ENCODE peak calls at places on chromosomes 7 and 10, in seven cellular contexts. V, M, B, J, I, F and E are unnamed samples.

GRCh38 chr10:44468965-44469364 is 84.1 kb upstream of the CXCL12 start:
- DNase-seq in B (no peak), F (no peak), I (no peak), M (no peak), V (no peak), J (no peak), E (no peak)

GRCh38 chr7:156005202-156005821 is 193.0 kb upstream of the SHH start:
- DNase-seq in V (no peak), F (no peak), I (no peak), M (no peak), B (no peak), J (no peak), E (no peak)

GRCh38 chr7:77811895-77812685 is 13.5 kb downstream of the PHTF2 start:
- DNase-seq in M (no peak), V (no peak), F (peak; percentile 53), J (peak; percentile 36), I (no peak), B (no peak), E (peak; percentile 82)

GRCh38 chr7:28958235-28958945 is at the start of gene TRIL:
- DNase-seq in V (peak; percentile 85), J (no peak), M (peak; percentile 69), F (no peak), I (peak; percentile 79), B (peak; percentile 89), E (no peak)

GRCh38 chr10:7767209-7767608 is 20.6 kb downstream of the KIN start:
- DNase-seq in F (no peak), I (no peak), M (no peak), B (no peak), J (no peak), V (no peak), E (peak; percentile 18)

GRCh38 chr7:114554781-114555537 is 140.3 kb downstream of the FOXP2 start:
- DNase-seq in I (no peak), J (no peak), V (no peak), M (no peak), B (no peak), F (peak; percentile 38), E (peak; percentile 53)

GRCh38 chr7:107049480-107049879 is 5.0 kb downstream of the PRKAR2B start:
- DNase-seq in I (no peak), B (no peak), J (no peak), V (no peak), F (no peak), M (no peak), E (no peak)

GRCh38 chr7:120337308-120337907 is 64.4 kb downstream of the KCND2 start:
- DNase-seq in F (peak; percentile 25), I (peak; percentile 34), M (peak; percentile 35), V (no peak), J (peak; percentile 5), B (no peak), E (peak; percentile 22)

GRCh38 chr10:121058082-121058481 is 206.9 kb downstream of the WDR11 start:
- DNase-seq in B (no peak), I (no peak), V (no peak), F (no peak), M (no peak), J (no peak), E (no peak)

GRCh38 chr7:90988996-90989765 is 275.1 kb upstream of the FZD1 start:
- DNase-seq in F (no peak), B (no peak), I (no peak), J (no peak), M (no peak), V (no peak), E (no peak)

GRCh38 chr10:79046991-79047874 is 21.5 kb upstream of the ZMIZ1 start:
- DNase-seq in J (no peak), F (no peak), B (peak; percentile 20), M (peak; percentile 44), I (no peak), V (peak; percentile 9), E (no peak)

GRCh38 chr7:4830176-4830575 is 31.7 kb downstream of the PAPOLB start:
- DNase-seq in F (peak; percentile 44), V (no peak), B (peak; percentile 68), I (peak; percentile 87), J (peak; percentile 78), M (peak; percentile 90), E (peak; percentile 9)

GRCh38 chr7:20783716-20784310 is 2.9 kb downstream of the SP8 start:
- DNase-seq in M (peak; percentile 63), F (peak; percentile 48), B (no peak), I (peak; percentile 66), V (no peak), J (no peak), E (no peak)

GRCh38 chr10:44878704-44879530 is 32.2 kb upstream of the TMEM72 start:
- DNase-seq in M (peak; percentile 91), I (peak; percentile 95), J (peak; percentile 49), V (peak; percentile 87), F (peak; percentile 28), B (peak; percentile 88), E (peak; percentile 67)

GRCh38 chr10:114258274-114258840 is 19.3 kb downstream of the VWA2 start:
- DNase-seq in V (no peak), F (no peak), M (no peak), I (peak; percentile 25), J (no peak), B (no peak), E (no peak)

GRCh38 chr10:21496285-21497176 is 29.0 kb downstream of the SKIDA1 start:
- DNase-seq in J (peak; percentile 54), M (peak; percentile 77), V (peak; percentile 48), B (peak; percentile 46), F (peak; percentile 44), I (peak; percentile 78), E (peak; percentile 18)

GRCh38 chr7:113307147-113307546 is 188.8 kb upstream of the SMIM30 start:
- DNase-seq in J (no peak), B (no peak), I (no peak), M (no peak), V (no peak), F (no peak), E (peak; percentile 5)

GRCh38 chr10:3426190-3426845 is 253.7 kb upstream of the PITRM1 start:
- DNase-seq in F (peak; percentile 75), M (no peak), V (no peak), B (no peak), J (peak; percentile 2), I (peak; percentile 33), E (peak; percentile 65)

GRCh38 chr7:8436965-8437364 is 3.6 kb downstream of the NXPH1 start:
- DNase-seq in B (no peak), I (peak; percentile 72), J (peak; percentile 23), M (peak; percentile 67), V (no peak), F (peak; percentile 69), E (peak; percentile 25)

GRCh38 chr10:124732931-124733536 is 11.1 kb downstream of the FAM53B start:
- DNase-seq in B (peak; percentile 68), F (no peak), I (peak; percentile 42), J (no peak), V (peak; percentile 78), M (peak; percentile 52), E (peak; percentile 72)

GRCh38 chr7:26376208-26376917 is 84.7 kb downstream of the SNX10 start:
- DNase-seq in J (peak; percentile 23), M (peak; percentile 75), V (peak; percentile 28), B (peak; percentile 16), I (peak; percentile 63), F (no peak), E (no peak)
- H3K4me3 ChIP-seq in J (peak overlapping the region; percentile 74), M (peak overlapping the region; percentile 64), V (peak overlapping the region; percentile 55), B (peak overlapping the region; percentile 55), I (peak overlapping the region; percentile 51), F (no peak overlapping the region), E (peak overlapping the region; percentile 38)

DNA sequence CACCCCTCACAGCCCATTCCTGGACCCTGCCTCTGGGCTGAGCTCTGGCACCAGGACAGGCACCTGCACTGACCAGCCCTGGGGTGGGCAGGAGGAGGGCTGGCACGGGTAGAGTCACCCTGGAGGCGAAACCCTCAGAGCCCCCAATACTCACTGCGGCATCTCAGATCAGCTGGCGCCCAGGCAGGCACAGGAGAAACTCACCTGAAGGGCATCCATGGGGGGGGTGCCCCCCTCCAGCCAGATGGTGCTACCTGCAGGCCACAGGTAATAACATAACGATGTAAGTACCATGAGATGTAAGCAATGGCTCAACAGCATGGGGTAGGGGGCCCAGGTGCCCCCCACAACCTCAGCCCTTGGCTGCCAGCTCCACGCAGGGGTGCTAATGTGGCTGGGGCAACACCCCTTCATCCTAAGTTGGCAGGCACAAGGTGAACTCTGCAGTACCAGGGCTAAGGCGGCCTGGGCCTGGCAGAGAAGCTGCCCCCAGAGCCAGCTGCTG is 12.1 kb upstream of the PYROXD2 start:
- DNase-seq in V (no peak), J (no peak), B (peak; percentile 12), I (no peak), F (no peak), M (no peak), E (no peak)
- H3K36me3 ChIP-seq in V (peaks cover 79% of the 10 kb centered on the region), J (peaks cover 9% of the 10 kb centered on the region), B (peaks cover 83% of the 10 kb centered on the region), I (peaks cover 3% of the 10 kb centered on the region), F (no peaks in the 10 kb centered on the region), M (peaks cover 6% of the 10 kb centered on the region), E (peaks cover 19% of the 10 kb centered on the region)

DNA sequence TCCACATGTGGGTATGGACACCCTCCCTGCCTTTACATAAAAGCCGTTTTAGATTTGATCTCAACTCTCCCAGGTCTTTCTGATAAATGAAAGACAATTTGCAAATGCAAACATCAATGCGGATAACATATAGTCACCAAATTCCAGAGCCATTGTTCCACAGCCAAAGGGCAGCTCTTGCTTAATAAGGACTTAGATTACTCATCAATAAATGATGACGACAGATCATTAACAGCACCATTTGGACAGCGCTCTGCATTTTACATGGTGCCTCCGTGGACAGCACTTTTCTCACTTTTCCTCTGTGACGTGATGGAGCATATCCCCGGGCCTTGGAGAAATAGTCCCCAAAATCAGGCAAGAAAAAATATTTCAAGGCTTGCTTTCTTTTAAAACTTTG is 370.3 kb upstream of the CELF2 start:
- DNase-seq in B (no peak), I (no peak), F (no peak), J (no peak), M (no peak), V (no peak), E (no peak)
- H3K4me3 ChIP-seq in B (no peak overlapping the region), I (no peak overlapping the region), F (no peak overlapping the region), J (no peak overlapping the region), M (no peak overlapping the region), V (no peak overlapping the region), E (no peak overlapping the region)

GRCh38 chr10:112379635-112380296 is 5.8 kb downstream of the ACSL5 start:
- DNase-seq in F (peak; percentile 55), J (peak; percentile 85), V (no peak), M (no peak), I (peak; percentile 76), B (no peak), E (peak; percentile 37)

GRCh38 chr10:112385143-112385695 is 11.3 kb downstream of the ACSL5 start:
- DNase-seq in I (no peak), V (no peak), M (no peak), F (no peak), J (no peak), B (no peak), E (no peak)

GRCh38 chr10:112382539-112383235 is 8.8 kb downstream of the ACSL5 start:
- DNase-seq in J (no peak), V (no peak), M (no peak), F (no peak), B (no peak), I (no peak), E (no peak)

GRCh38 chr10:112388548-112388947 is 14.6 kb downstream of the ACSL5 start:
- DNase-seq in M (no peak), V (no peak), I (no peak), F (no peak), J (no peak), B (no peak), E (no peak)

DNA sequence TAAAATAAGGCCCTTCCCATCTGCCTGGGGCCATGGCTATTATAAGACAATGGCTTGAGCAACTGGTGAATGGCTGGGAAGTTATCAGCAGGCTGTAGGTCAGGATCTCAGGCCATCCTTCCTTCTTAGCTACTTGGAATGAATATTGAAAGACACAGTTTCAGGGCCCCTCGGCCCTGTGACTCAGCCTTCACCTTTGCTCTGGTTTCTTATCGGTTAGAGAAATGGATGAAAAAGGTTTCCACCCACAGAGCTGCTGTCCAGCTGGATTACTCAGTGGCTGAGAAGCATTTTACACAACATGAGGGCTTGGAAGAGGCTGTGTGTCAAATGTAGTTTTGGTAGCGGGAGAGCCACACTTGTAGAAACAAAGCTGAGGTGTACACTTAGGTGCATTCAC is 9.4 kb downstream of the ACSL5 start:
- DNase-seq in F (peak; percentile 50), M (peak; percentile 11), J (peak; percentile 72), B (no peak), I (peak; percentile 86), V (no peak), E (peak; percentile 59)
- H3K36me3 ChIP-seq in F (no peaks in the 10 kb centered on the region), M (no peaks in the 10 kb centered on the region), J (peaks cover 2% of the 10 kb centered on the region), B (no peaks in the 10 kb centered on the region), I (no peaks in the 10 kb centered on the region), V (no peaks in the 10 kb centered on the region), E (no peaks in the 10 kb centered on the region)